ENCODE peak calls at places on chromosomes 13 and 19, in five cellular contexts. O, H, Y, W and J are unnamed samples. For H3K9me3, the result is how much of the 10 kb centered on the place peaks cover.

GRCh38 chr13:113472355-113473025 is 18.0 kb downstream of the DCUN1D2 start:
- DNase-seq in O (no peak), W (no peak), Y (no peak), H (no peak), J (no peak)

GRCh38 chr13:106916329-106916728 is 348.4 kb upstream of the ARGLU1 start:
- DNase-seq in O (no peak), H (no peak), W (no peak), Y (no peak), J (no peak)

GRCh38 chr19:5448374-5448773 is 6.8 kb upstream of the ZNRF4 start:
- DNase-seq in W (no peak), Y (no peak), H (no peak), O (no peak), J (no peak)

GRCh38 chr19:17289489-17289888 is 7.8 kb downstream of the ANKLE1 start:
- DNase-seq in W (no peak), H (no peak), Y (peak), O (peak), J (no peak)

GRCh38 chr19:2867025-2867991 is at the start of gene ZNF556:
- DNase-seq in H (no peak), W (no peak), O (peak), Y (no peak), J (no peak)

GRCh38 chr13:101204270-101205011 is 211.9 kb downstream of the NALCN start:
- DNase-seq in Y (no peak), W (no peak), O (no peak), H (no peak), J (no peak)

GRCh38 chr13:78638216-78638615 is 20.7 kb downstream of the OBI1 start:
- DNase-seq in Y (no peak), O (no peak), W (no peak), H (no peak), J (no peak)

GRCh38 chr19:3046621-3047306 is 15.5 kb downstream of the TLE5 start:
- DNase-seq in Y (no peak), W (no peak), H (no peak), O (no peak), J (no peak)

GRCh38 chr13:22569830-22570229 is 610.9 kb upstream of the SGCG start:
- DNase-seq in H (no peak), Y (no peak), O (no peak), W (no peak), J (no peak)

GRCh38 chr19:4694211-4694987 is 24.3 kb upstream of the MYDGF start:
- DNase-seq in H (no peak), W (no peak), O (no peak), Y (no peak), J (no peak)

DNA sequence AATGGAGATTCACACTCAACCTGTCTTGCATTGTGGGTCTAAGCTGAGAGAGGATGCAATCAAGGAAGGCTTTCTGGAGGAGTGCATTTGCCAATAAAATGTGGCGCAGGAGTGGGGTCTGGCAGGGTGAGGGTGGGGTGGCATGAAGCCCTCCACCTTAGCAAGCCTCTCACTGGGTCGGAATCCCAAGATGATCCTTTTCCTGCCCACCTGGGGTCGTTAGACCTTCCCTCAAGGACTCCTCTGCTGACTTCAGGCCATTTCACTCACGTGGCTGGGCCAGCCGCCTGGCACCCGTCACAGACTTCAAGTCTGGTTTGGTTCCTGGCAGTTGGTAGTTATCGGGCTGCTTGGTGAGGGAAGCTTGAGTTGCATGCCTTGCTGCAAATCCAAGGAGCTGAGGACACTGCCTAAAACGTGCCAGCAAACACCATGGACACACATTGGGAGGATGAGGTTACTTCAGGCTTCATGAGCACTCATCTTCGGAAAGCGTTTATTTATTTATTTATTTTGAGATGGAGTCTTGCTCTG is 2.5 kb downstream of the GPI start:
- DNase-seq in W (no peak), Y (no peak), H (no peak), O (no peak), J (no peak)
- H3K4me3 ChIP-seq in W (no peak), Y (no peak), H (no peak), O (no peak), J (no peak)

DNA sequence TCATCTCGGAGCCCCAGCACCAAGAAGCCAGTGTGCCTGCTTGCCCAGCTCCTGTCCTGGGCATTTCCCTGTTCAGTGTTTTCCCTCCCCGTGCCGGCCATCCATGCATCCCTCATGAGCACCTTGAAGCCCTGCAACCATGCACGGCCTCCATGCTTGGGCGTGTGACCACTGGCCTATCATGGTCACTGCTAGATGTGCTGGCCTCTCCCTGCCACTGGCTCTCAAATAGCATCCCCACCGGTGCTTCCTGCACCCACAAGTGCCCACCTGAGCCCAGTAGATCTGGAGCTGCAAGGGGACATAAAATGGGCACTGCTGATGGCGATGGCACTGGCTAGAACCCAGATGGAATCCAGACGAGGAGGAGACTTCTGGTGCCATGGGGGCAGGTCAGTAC is 126.0 kb downstream of the TUBA3C start:
- DNase-seq in O (no peak), H (no peak), Y (no peak), W (no peak), J (no peak)
- H3K9me3 ChIP-seq in O (under half), H (under half), Y (under half), W (under half), J (under half)

GRCh38 chr19:47446534-47447469 is 24.9 kb downstream of the SLC8A2 start:
- DNase-seq in Y (peak), H (no peak), O (no peak), W (no peak), J (no peak)
- H3K4me3 ChIP-seq in Y (no peak), H (no peak), O (no peak), W (peak), J (peak)

GRCh38 chr19:36528194-36528920 is at the start of gene ZNF260:
- DNase-seq in H (peak), W (peak), Y (peak), O (peak), J (peak)

GRCh38 chr19:36528921-36529518 is 949 bp upstream of the ZNF260 start:
- DNase-seq in O (peak), H (no peak), Y (no peak), W (peak), J (no peak)

GRCh38 chr19:36524617-36525016 is 3.5 kb downstream of the ZNF260 start:
- DNase-seq in Y (no peak), O (no peak), H (no peak), W (no peak), J (no peak)

GRCh38 chr19:36526581-36526980 is 1.5 kb downstream of the ZNF260 start:
- DNase-seq in Y (no peak), O (no peak), H (no peak), W (no peak), J (no peak)

DNA sequence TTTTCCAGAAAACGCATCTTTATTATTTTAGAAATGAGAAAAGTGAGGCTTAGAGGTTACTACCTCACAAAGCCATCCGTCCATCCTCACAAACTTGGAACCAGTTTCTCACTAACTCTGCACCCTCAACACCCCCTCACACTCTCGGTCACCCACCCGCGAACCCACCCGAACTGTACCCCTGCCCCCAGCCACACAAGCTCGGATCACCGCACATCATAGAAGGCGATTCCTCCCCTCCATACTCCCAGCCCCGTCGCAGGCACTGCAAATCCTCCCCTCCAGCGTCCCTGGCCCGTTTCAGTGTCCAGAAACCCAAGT is 238 bp downstream of the ZNF260 start:
- DNase-seq in W (no peak), H (no peak), O (no peak), Y (no peak), J (no peak)
- H3K9me3 ChIP-seq in W (under half), H (under half), O (under half), Y (under half), J (under half)

GRCh38 chr19:32061304-32061703 is 284.1 kb upstream of the ZNF507 start:
- DNase-seq in O (no peak), Y (no peak), H (no peak), W (no peak), J (no peak)
- H3K4me3 ChIP-seq in O (no peak), Y (no peak), H (no peak), W (no peak), J (no peak)

DNA sequence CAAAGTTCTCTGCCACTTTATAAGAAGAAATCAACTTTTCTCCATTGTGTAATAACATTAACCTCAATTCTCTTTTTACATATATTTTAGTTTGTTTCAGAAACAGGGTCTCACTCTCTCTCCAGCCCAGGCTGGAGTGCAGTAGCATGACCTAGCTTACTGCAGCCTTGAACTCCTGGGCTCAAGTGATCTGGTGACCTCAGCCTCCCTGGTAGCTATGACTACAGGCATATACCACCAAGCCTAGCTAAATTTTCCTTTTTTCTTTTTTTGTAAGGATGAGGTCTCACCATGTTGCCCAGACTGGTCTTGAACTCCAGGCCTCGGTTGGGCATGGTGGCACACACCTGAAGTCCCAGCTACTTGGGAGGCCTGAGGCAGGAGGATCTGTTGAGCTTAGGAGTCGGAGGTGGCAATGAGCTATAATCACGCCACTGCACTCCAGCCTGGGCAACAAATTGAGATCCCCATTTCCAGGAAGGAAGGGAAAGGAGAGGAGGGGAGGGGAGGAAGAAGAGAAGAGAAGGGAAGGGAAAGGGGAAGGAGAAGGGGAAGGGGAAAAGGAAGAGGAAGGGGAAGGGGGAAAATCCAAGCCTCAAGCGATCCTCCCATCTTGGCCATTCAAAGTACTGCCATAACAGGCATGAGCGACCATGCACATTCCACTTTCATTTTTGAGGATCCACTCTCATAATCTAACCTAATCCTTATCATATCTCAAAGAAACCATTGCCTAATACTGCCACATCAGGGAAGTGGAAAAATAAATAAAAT is 15.1 kb downstream of the ZNF443 start:
- DNase-seq in O (no peak), H (no peak), W (no peak), Y (no peak), J (no peak)
- H3K9me3 ChIP-seq in O (under half), H (under half), W (under half), Y (under half), J (under half)

GRCh38 chr19:53538378-53539109 is 599 bp downstream of the ZNF331 start:
- DNase-seq in W (no peak), H (no peak), O (peak), Y (no peak), J (no peak)

GRCh38 chr19:53537523-53538377 is at the start of gene ZNF331:
- DNase-seq in Y (peak), O (peak), W (peak), H (peak), J (peak)

GRCh38 chr19:53537126-53537522 is 821 bp upstream of the ZNF331 start:
- DNase-seq in W (peak), H (no peak), O (no peak), Y (no peak), J (peak)

GRCh38 chr19:53532362-53532761 is 5.6 kb upstream of the ZNF331 start:
- DNase-seq in W (no peak), Y (no peak), O (no peak), H (no peak), J (no peak)

GRCh38 chr19:53536223-53536543 is 1.8 kb upstream of the ZNF331 start:
- DNase-seq in W (no peak), H (no peak), O (no peak), Y (no peak), J (no peak)
- H3K4me3 ChIP-seq in W (no peak), H (no peak), O (no peak), Y (no peak), J (no peak)

GRCh38 chr19:50060107-50060506 is 34.3 kb downstream of the ZNF473 start:
- DNase-seq in H (no peak), O (no peak), Y (no peak), W (no peak), J (no peak)

GRCh38 chr19:50061650-50062049 is 35.8 kb downstream of the ZNF473 start:
- DNase-seq in O (no peak), Y (no peak), H (no peak), W (no peak), J (no peak)

GRCh38 chr19:50053119-50053518 is 27.3 kb downstream of the ZNF473 start:
- DNase-seq in W (no peak), O (no peak), Y (no peak), H (no peak), J (no peak)

GRCh38 chr19:50058425-50058824 is 32.6 kb downstream of the ZNF473 start:
- DNase-seq in O (no peak), W (no peak), H (no peak), Y (no peak), J (no peak)

GRCh38 chr19:50059045-50059444 is 33.2 kb downstream of the ZNF473 start:
- DNase-seq in Y (no peak), H (no peak), W (no peak), O (no peak), J (no peak)
- H3K9me3 ChIP-seq in Y (under half), H (under half), W (under half), O (under half), J (under half)

DNA sequence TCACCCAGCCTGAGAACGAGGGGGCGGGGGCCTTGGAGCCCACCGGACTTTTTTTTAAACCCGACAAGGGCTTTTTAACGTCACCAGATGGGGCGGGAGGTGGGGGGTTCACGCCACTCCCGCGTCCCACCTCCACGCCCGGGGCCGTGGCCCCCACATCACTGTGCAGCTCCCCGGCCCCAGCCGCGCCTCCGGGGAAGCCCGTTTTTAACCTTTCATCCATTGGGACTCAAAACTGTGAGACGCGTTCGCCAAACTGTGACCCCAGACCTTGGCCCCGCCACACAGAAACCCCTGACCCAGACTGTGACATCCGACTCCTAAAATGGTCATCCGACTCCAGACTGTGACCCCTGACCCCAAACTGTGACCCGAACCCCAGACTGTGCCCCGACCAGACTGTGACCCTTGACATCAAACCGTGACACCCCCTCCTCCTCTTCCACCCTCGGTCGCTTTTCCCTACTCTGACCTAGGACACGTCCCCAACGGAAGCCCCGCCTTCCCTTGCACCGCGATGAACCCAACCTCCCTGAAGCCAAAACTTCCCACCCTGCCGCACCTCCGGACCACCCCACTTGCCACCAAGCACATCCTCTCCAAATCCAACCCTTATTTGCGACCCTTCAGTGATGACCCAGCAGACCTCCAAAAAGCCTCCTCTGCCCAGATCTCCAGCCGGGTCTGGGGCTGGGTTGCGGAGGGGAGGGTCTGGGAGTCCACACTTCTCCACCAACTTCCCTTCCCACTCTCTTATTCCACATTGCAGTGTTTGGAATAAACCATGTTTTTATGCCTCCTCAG is 1.5 kb upstream of the GRWD1 start:
- DNase-seq in Y (no peak), O (no peak), W (no peak), H (no peak), J (no peak)
- H3K4me3 ChIP-seq in Y (no peak), O (peak), W (peak), H (peak), J (peak)

DNA sequence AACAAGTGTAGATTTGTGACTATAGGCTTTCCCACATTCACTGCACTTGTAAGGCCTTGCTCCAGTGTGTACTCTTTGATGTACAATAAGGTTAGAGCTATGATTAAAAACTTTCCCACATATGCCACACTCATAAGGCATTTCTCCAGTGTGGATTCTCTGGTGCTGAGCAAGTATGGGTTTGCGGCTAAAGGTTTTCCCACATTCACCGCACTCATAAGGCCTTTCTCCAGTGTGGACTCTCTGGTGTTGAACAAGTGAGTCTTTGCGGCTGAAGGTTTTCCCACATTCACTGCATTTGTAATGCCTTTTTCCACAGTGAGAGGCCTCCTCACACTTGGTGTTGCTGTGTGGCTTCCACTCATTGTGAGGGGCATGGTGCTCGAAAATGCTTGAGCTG is 3.7 kb downstream of the ZNF772 start:
- DNase-seq in Y (no peak), O (no peak), H (no peak), W (no peak), J (no peak)
- H3K9me3 ChIP-seq in Y (under half), O (under half), H (half or more), W (half or more), J (under half)